ENCODE peak calls at places on chromosome 16, in five cellular contexts. X is A549, A is HepG2, M is K562, Q is GM12878. J is an unnamed sample. For H3K4me1, the result is how much of the 10 kb centered on the place peaks cover.

GRCh38 chr16:81279375-81279774 is 35.4 kb upstream of the GAN start:
- DNase-seq in Q (no peak), A (no peak), M (no peak), X (no peak), J (no peak)

GRCh38 chr16:68626557-68626956 is 18.6 kb upstream of the CDH3 start:
- DNase-seq in Q (no peak), A (no peak), M (no peak), X (no peak), J (no peak)

GRCh38 chr16:3046506-3047386 is at the start of gene MMP25:
- DNase-seq in Q (no peak), M (no peak), A (no peak), X (no peak), J (peak)

GRCh38 chr16:56203052-56203451 is 11.8 kb downstream of the GNAO1 start:
- DNase-seq in X (peak), Q (no peak), M (peak), A (peak), J (peak)

GRCh38 chr16:22719945-22720344 is 94.0 kb upstream of the HS3ST2 start:
- DNase-seq in A (no peak), X (no peak), M (no peak), Q (no peak), J (no peak)

GRCh38 chr16:80938035-80938927 is 68.4 kb downstream of the CMC2 start:
- DNase-seq in M (no peak), Q (no peak), X (no peak), A (no peak), J (peak)

GRCh38 chr16:76193851-76194620 is 83.2 kb upstream of the CNTNAP4 start:
- DNase-seq in M (no peak), Q (no peak), A (no peak), X (no peak), J (no peak)

GRCh38 chr16:3099395-3099731 is 269 bp upstream of the ZSCAN10 start:
- DNase-seq in X (no peak), A (no peak), M (no peak), Q (no peak), J (no peak)

GRCh38 chr16:83581082-83581481 is 226.7 kb upstream of the HSBP1 start:
- DNase-seq in M (no peak), X (no peak), A (no peak), Q (no peak), J (no peak)

GRCh38 chr16:46949216-46949892 is 24.1 kb downstream of the DNAJA2 start:
- DNase-seq in X (no peak), M (no peak), A (no peak), Q (no peak), J (no peak)

DNA sequence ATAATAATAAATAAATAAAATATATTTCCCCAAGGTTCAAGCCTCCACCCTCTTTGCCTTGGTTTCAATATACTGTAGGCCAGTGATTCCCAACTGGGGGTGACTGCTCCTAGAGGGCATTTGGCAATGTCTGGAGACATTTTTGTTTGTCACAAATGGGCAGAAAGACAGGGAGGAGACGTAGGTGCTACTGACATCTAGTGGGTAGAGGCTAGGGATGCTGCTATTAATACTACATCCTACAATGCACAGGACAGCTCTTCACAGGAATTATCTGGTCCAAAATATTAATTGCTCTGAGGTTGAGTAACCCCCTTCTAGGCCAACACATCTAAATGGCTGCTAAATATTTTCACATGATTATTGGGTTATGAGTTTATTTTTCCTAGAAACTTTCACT is 12.8 kb upstream of the PRR14 start:
- DNase-seq in X (peak), A (peak), M (peak), Q (no peak), J (peak)
- TF ChIP-seq JUNB in X (no peak), A (no peak), M (no peak), Q (no peak), J (no peak)

GRCh38 chr16:4850211-4850610 is 2.9 kb downstream of the UBN1 start:
- DNase-seq in M (peak), X (no peak), Q (no peak), A (no peak), J (no peak)
- H3K4me1 ChIP-seq in M (under half), X (half or more), Q (under half), A (under half), J (under half)

GRCh38 chr16:31071861-31072260 is 2.2 kb downstream of the ZNF668 start:
- DNase-seq in M (peak), A (no peak), X (no peak), Q (no peak), J (no peak)
- TF ChIP-seq JUNB in M (no peak), A (no peak), X (no peak), Q (peak), J (no peak)

DNA sequence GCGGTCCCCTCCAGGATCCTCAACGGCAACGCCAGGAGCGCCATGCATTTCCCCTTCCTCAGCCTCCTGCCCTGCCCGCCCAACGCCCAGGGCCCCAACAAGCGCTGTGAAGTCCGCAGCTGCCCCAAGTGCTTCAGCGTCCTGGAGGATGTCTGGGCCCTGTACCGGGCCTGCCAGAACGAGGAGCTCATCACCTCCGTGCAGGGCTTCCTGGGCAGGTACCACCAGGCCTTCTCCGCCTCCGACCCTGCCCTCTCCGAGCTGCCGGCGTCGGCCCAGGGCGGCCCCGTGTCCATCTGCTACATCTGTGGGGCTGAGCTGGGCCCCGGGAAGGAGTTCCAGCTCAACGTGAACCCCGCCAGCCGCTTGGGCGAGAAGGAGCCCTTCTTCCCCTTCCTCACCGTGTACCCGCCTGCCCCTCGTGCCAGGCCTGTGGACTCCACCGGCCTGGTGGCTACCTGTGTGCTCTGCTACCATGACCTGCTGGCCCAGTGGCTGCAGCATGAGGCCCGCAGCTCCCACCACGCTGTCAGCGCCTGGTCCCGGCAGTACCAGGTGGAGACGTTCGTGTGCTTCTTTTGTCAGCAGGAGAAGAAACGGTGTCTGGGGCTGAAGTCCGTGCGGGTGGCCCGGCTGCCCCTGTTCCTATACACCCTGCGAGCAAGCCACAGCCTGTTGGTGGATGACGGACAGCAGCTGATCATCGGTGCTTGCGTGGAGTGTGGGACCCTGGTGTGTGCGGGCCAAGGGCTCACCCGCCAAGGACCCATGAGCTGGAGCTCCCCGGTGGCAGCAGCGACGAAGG is 58.9 kb upstream of the CIBAR2 start:
- DNase-seq in Q (no peak), X (no peak), A (no peak), M (peak), J (no peak)
- H3K4me1 ChIP-seq in Q (under half), X (half or more), A (half or more), M (half or more), J (half or more)

GRCh38 chr16:73404001-73404400 is 356.1 kb upstream of the ZFHX3 start:
- DNase-seq in Q (no peak), A (no peak), M (no peak), X (no peak), J (no peak)
- TF ChIP-seq JUNB in Q (no peak), A (no peak), M (no peak), X (no peak), J (no peak)

DNA sequence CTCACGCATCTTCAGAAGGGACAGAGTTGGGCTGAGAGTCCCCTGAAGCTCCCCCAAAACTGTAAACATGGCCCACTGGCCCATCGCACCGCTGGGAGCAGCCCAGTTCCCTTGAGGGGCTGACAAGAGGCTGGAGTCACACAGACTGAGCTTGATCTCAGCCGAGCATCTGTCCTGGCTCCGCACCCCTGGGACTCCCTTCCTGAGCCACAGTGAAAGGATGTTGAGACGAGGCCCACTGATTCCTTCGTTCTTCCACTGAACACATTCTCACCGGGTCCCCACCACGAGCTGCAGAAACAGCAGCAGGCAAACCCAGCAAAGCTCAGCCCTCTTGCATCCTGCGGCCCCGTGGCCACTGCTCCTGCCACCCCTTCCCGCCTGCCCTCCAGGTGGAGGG is 145.9 kb upstream of the CIBAR2 start:
- DNase-seq in Q (no peak), X (no peak), A (no peak), M (no peak), J (no peak)
- H3K4me1 ChIP-seq in Q (under half), X (under half), A (under half), M (half or more), J (under half)

GRCh38 chr16:21265104-21265825 is 12.8 kb downstream of the CRYM start:
- DNase-seq in A (no peak), X (no peak), Q (no peak), M (no peak), J (no peak)

GRCh38 chr16:21262779-21263639 is 15.1 kb downstream of the CRYM start:
- DNase-seq in M (no peak), A (no peak), Q (no peak), X (no peak), J (no peak)

GRCh38 chr16:21267298-21267697 is 10.8 kb downstream of the CRYM start:
- DNase-seq in A (no peak), X (no peak), Q (no peak), M (no peak), J (no peak)

GRCh38 chr16:21263640-21264211 is 14.4 kb downstream of the CRYM start:
- DNase-seq in A (peak), Q (peak), X (peak), M (peak), J (no peak)

GRCh38 chr16:21264226-21265036 is 13.7 kb downstream of the CRYM start:
- DNase-seq in A (peak), X (no peak), M (no peak), Q (no peak), J (no peak)
- TF ChIP-seq JUNB in A (no peak), X (no peak), M (no peak), Q (no peak), J (no peak)

GRCh38 chr16:57999971-58000705 is at the start of gene ZNF319:
- DNase-seq in X (no peak), A (no peak), M (no peak), Q (no peak), J (peak)
- H3K4me1 ChIP-seq in X (under half), A (under half), M (under half), Q (under half), J (under half)

DNA sequence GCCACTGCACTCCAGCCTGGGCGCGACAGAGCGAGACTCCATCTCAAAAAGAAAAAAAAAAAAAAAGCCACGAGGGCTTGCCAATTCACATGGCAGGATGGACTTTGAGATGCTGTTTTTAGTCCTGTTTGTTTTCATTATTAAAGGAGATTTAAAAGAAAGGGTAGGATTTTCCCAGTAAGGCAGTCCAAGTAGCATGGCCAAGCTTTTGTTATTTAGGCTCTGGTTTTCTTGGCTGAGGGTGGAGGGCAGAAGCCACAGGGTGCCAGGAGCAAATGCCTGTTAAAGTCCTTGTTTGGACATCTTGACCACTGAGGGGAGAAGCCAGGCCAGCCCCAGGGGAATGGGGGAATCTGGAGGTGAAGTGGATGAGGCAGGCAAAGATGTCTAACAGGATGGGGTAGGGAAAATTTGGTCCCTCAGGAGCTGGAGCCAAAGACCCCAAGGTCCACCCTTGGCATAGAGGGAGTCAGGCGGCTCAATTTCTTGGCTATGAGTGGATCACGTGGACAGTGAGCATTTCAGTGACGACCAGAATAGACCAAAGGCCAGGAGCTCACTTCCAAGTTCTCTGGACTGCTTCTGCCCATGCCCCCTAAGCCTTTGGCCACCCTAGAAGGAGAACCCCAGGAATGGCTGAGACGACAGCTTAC is 20.8 kb upstream of the PLLP start:
- DNase-seq in X (no peak), Q (no peak), A (peak), M (no peak), J (no peak)
- TF ChIP-seq JUNB in X (no peak), Q (no peak), A (no peak), M (no peak), J (no peak)

GRCh38 chr16:53515259-53515658 is 12.2 kb upstream of the AKTIP start:
- DNase-seq in M (no peak), Q (no peak), X (no peak), A (no peak), J (no peak)
- H3K4me1 ChIP-seq in M (under half), Q (under half), X (under half), A (half or more), J (under half)